ENCODE peak calls at places on chromosomes 16 and 17, in four cellular contexts. W, P, N and V are unnamed samples.

GRCh38 chr17:72696156-72696555 is 396.3 kb downstream of the SLC39A11 start:
- DNase-seq in W (no peak), P (no peak), N (no peak), V (no peak)

GRCh38 chr16:3957344-3957980 is 76.9 kb upstream of the CREBBP start:
- DNase-seq in W (no peak), P (no peak), N (peak; percentile 19), V (no peak)

GRCh38 chr16:50310308-50311133 is 44.2 kb downstream of the ADCY7 start:
- DNase-seq in W (no peak), P (no peak), N (no peak), V (no peak)

GRCh38 chr17:8609910-8610309 is 20.6 kb downstream of the MYH10 start:
- DNase-seq in W (no peak), P (no peak), N (no peak), V (no peak)

GRCh38 chr16:9756434-9756833 is 425.8 kb downstream of the GRIN2A start:
- DNase-seq in W (no peak), P (no peak), N (no peak), V (no peak)

GRCh38 chr16:53346-54236 is at the start of the genes POLR3K and SNRNP25:
- DNase-seq in W (peak; percentile 98), P (peak; percentile 99), N (peak; percentile 81), V (peak; percentile 99)

GRCh38 chr17:71948703-71949422 is 172.0 kb upstream of the SOX9 start:
- DNase-seq in W (no peak), P (no peak), N (no peak), V (no peak)

GRCh38 chr17:27458524-27458908 is 2.3 kb downstream of the KSR1 start:
- DNase-seq in W (no peak), P (no peak), N (peak; percentile 50), V (no peak)

GRCh38 chr17:38727661-38728220 is 2.4 kb upstream of the CISD3 start:
- DNase-seq in W (no peak), P (no peak), N (no peak), V (no peak)

GRCh38 chr17:41837761-41838538 is at the start of gene KLHL10:
- DNase-seq in W (no peak), P (no peak), N (no peak), V (no peak)

GRCh38 chr17:67125417-67125816 is 81.1 kb downstream of the CACNG1 start:
- DNase-seq in W (no peak), P (no peak), N (no peak), V (no peak)

GRCh38 chr17:7798839-7799238 is 35.2 kb upstream of the KDM6B start:
- DNase-seq in W (no peak), P (no peak), N (no peak), V (no peak)

GRCh38 chr16:89576173-89577054 is 856 bp downstream of the CPNE7 start:
- DNase-seq in W (no peak), P (no peak), N (no peak), V (no peak)

GRCh38 chr16:24685539-24686432 is 43.7 kb upstream of the TNRC6A start:
- DNase-seq in W (peak; percentile 80), P (no peak), N (peak; percentile 26), V (peak; percentile 55)

GRCh38 chr17:45355087-45355486 is 38.3 kb upstream of the MAP3K14 start:
- DNase-seq in W (no peak), P (no peak), N (no peak), V (no peak)

GRCh38 chr16:69712914-69713581 is 13.3 kb downstream of the NQO1 start:
- DNase-seq in W (no peak), P (no peak), N (no peak), V (no peak)

GRCh38 chr17:22507823-22508222 is 815.5 kb downstream of the KCNJ18 start:
- DNase-seq in W (no peak), P (no peak), N (no peak), V (no peak)

GRCh38 chr17:79593636-79594035 is 17.2 kb downstream of the RBFOX3 start:
- DNase-seq in W (no peak), P (no peak), N (no peak), V (no peak)

GRCh38 chr17:75601057-75601987 is 13.7 kb downstream of the MYO15B start:
- DNase-seq in W (peak; percentile 35), P (peak; percentile 83), N (peak; percentile 42), V (peak; percentile 24)

GRCh38 chr17:45841883-45842525 is 2.7 kb upstream of the SPPL2C start:
- DNase-seq in W (peak; percentile 67), P (no peak), N (peak; percentile 87), V (no peak)

GRCh38 chr17:48181653-48182052 is 74.1 kb downstream of the SNX11 start:
- DNase-seq in W (peak; percentile 38), P (no peak), N (peak; percentile 100), V (no peak)

GRCh38 chr16:63577891-63578290 is 1541.7 kb upstream of the CDH8 start:
- DNase-seq in W (no peak), P (no peak), N (no peak), V (no peak)

GRCh38 chr17:55852734-55853133 is 101.9 kb downstream of the PCTP start:
- DNase-seq in W (no peak), P (no peak), N (peak; percentile 13), V (no peak)

GRCh38 chr17:15776871-15777270 is 44.8 kb downstream of the TBC1D26 start:
- DNase-seq in W (no peak), P (no peak), N (no peak), V (no peak)